ENCODE peak calls at places on chromosome 7, in eight cellular contexts. F is colonic mucosa, E is sigmoid colon, U is BJ, B is tibial nerve, D is IMR-90, T is epithelial cell of proximal tubule, H is cardiac fibroblast. C is an unnamed sample.

GRCh38 chr7:77684030-77684429 is 12.2 kb upstream of the RSBN1L start:
- DNase-seq in F (peak; percentile 16), E (no peak), U (no peak), B (peak; percentile 78), D (peak; percentile 70), T (no peak), H (peak; percentile 91), C (no peak)

GRCh38 chr7:92765725-92766124 is 70.6 kb downstream of the CDK6 start:
- DNase-seq in F (no peak), E (no peak), U (peak; percentile 53), B (no peak), D (peak; percentile 88), T (no peak), H (peak; percentile 77), C (no peak)

GRCh38 chr7:7516662-7517061 is 19.0 kb downstream of the COL28A1 start:
- DNase-seq in F (peak; percentile 44), E (no peak), U (no peak), B (no peak), D (no peak), T (no peak), H (no peak), C (no peak)

GRCh38 chr7:104328308-104328969 is at the start of gene LHFPL3:
- DNase-seq in F (peak; percentile 16), E (no peak), U (no peak), B (no peak), D (no peak), T (no peak), H (no peak), C (no peak)

GRCh38 chr7:28107960-28108359 is 72.6 kb downstream of the JAZF1 start:
- DNase-seq in F (no peak), E (no peak), U (no peak), B (no peak), D (no peak), T (no peak), H (peak; percentile 44), C (no peak)

GRCh38 chr7:47688311-47689100 is 106.6 kb upstream of the TNS3 start:
- DNase-seq in F (no peak), E (peak; percentile 69), U (no peak), B (no peak), D (no peak), T (no peak), H (no peak), C (no peak)

GRCh38 chr7:151736403-151736909 is 140.5 kb downstream of the PRKAG2 start:
- DNase-seq in F (peak; percentile 34), E (peak; percentile 90), U (peak; percentile 85), B (peak; percentile 52), D (peak; percentile 96), T (peak; percentile 91), H (peak; percentile 96), C (peak; percentile 54)

GRCh38 chr7:142188159-142188558 is 69.7 kb downstream of the PRSS58 start:
- DNase-seq in F (no peak), E (no peak), U (no peak), B (no peak), D (no peak), T (no peak), H (no peak), C (no peak)

GRCh38 chr7:108142675-108143259 is 12.6 kb upstream of the LAMB4 start:
- DNase-seq in F (no peak), E (no peak), U (no peak), B (no peak), D (no peak), T (no peak), H (no peak), C (no peak)

GRCh38 chr7:22662031-22662430 is 65.0 kb upstream of the IL6 start:
- DNase-seq in F (no peak), E (no peak), U (no peak), B (no peak), D (peak; percentile 43), T (peak; percentile 49), H (no peak), C (no peak)

GRCh38 chr7:158126661-158127060 is 461.0 kb downstream of the PTPRN2 start:
- DNase-seq in F (no peak), E (peak; percentile 40), U (no peak), B (no peak), D (no peak), T (no peak), H (no peak), C (no peak)

GRCh38 chr7:159023746-159024145 is 120.9 kb downstream of the VIPR2 start:
- DNase-seq in F (no peak), E (peak; percentile 50), U (no peak), B (no peak), D (no peak), T (no peak), H (no peak), C (peak; percentile 1)

GRCh38 chr7:36961097-36961496 is 236.8 kb upstream of the AOAH start:
- DNase-seq in F (no peak), E (no peak), U (no peak), B (no peak), D (no peak), T (no peak), H (no peak), C (no peak)

GRCh38 chr7:43586251-43586900 is 3.5 kb downstream of the STK17A start:
- DNase-seq in F (no peak), E (no peak), U (peak; percentile 32), B (no peak), D (peak; percentile 49), T (no peak), H (peak; percentile 32), C (no peak)

GRCh38 chr7:148697256-148697841 is 1.4 kb upstream of the CUL1 start:
- DNase-seq in F (peak; percentile 25), E (peak; percentile 74), U (no peak), B (peak; percentile 54), D (peak; percentile 63), T (no peak), H (peak; percentile 75), C (peak; percentile 15)

GRCh38 chr7:42932861-42933591 is 850 bp downstream of the MRPL32 start:
- DNase-seq in F (peak; percentile 34), E (no peak), U (no peak), B (no peak), D (peak; percentile 26), T (no peak), H (peak; percentile 77), C (no peak)

GRCh38 chr7:2072042-2072441 is 160.7 kb downstream of the MAD1L1 start:
- DNase-seq in F (no peak), E (no peak), U (no peak), B (no peak), D (no peak), T (no peak), H (no peak), C (no peak)
- H3K4me3 ChIP-seq in F (no peak overlapping the region), E (no peak overlapping the region), U (no peak overlapping the region), B (no peak overlapping the region), D (no peak overlapping the region), T (no peak overlapping the region), H (no peak overlapping the region), C (no peak overlapping the region)

DNA sequence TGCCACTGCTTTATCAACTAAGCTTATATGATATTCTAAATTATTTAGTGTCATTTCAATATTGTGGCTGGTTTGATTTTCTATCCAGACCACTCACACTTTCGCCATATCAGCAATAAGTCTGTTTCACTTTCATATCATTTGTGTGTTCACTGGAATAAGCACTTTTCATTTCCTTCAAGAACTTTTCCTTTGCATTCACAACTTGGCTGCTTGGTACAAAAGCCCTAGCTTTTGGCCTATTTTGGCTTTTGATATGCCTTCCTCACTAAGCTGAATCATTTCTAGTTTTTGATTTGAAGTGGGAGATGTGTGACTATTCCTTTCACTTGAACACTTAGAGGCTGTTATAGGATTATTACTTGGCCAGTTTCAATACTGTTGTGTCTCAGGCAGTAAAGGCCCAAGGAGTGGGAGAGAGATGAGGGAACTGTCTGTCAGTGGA is 120.9 kb upstream of the NAMPT start:
- DNase-seq in F (no peak), E (no peak), U (no peak), B (no peak), D (no peak), T (no peak), H (no peak), C (no peak)
- H3K4me3 ChIP-seq in F (no peak overlapping the region), E (no peak overlapping the region), U (no peak overlapping the region), B (no peak overlapping the region), D (no peak overlapping the region), T (no peak overlapping the region), H (no peak overlapping the region), C (no peak overlapping the region)

GRCh38 chr7:50314778-50315177 is 10.3 kb downstream of the IKZF1 start:
- DNase-seq in F (no peak), E (no peak), U (no peak), B (no peak), D (no peak), T (no peak), H (no peak), C (no peak)
- H3K4me3 ChIP-seq in F (no peak overlapping the region), E (no peak overlapping the region), U (no peak overlapping the region), B (no peak overlapping the region), D (no peak overlapping the region), T (no peak overlapping the region), H (no peak overlapping the region), C (no peak overlapping the region)

DNA sequence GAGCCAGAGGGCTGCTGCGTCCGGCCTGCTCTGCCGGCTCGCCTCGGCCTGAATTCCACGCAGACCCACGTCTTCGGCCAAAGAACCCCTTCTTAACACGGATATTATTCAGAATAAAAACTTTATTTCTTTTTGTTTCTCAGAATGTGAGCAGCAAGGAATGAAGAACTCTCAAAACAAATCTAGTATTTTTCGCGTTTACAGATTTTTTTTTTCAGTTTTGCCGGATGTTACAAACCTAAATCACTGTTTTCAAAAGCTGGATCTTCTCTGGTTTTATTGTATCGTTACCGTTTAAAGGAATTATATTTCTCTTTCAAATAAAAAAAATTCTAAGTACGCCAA is 4.4 kb upstream of the HOXA2 start:
- DNase-seq in F (no peak), E (no peak), U (no peak), B (no peak), D (no peak), T (no peak), H (no peak), C (no peak)
- H3K4me3 ChIP-seq in F (peak overlapping the region; percentile 26), E (peak overlapping the region; percentile 28), U (no peak overlapping the region), B (peak overlapping the region; percentile 12), D (peak overlapping the region; percentile 22), T (peak overlapping the region; percentile 35), H (no peak overlapping the region), C (peak overlapping the region; percentile 25)

DNA sequence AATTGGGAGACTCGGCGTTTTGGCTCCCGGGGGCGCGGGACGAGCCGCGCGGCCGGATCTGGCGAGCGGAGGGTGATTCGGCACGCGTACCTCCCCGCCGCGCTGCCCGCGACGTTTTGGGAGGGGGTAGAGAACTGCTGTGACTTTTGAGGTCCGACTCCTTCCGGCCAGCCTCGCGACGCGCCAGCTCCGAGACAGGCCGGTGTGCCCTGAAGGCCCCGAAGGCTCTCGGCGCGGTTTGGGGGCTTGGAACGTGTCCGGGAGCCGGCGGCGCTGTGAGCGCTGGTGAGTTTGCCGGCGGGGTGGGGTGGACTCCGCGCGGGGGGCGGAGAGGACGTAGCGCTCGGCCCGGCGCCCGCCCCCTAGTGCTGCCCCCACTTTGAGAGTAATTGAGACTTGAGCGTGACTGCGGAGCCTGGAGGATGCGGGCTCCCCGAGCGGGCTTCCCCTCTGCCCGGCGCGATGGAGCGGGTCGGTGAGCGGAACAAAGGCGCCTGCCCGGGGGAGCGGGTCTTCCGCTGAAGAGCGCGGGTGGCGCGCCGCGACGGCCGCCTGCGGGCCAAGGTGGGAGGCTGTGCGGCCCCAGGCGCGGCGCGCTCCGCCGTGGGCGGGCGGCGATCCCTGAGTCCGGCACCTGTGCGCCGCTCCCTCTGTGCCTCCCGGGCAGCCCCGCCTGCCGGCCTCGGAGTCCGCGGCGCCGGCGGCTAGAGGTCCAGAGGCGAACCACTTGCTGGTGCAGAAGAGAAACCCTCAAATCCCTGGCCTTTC is at the start of gene GALNT17:
- DNase-seq in F (no peak), E (no peak), U (no peak), B (no peak), D (no peak), T (no peak), H (no peak), C (no peak)
- H3K4me3 ChIP-seq in F (peak within 1 kb of the TSS; percentile 24), E (peak within 1 kb of the TSS; percentile 52), U (no peak within 1 kb of the TSS), B (peak within 1 kb of the TSS; percentile 52), D (no peak within 1 kb of the TSS), T (peak within 1 kb of the TSS; percentile 16), H (no peak within 1 kb of the TSS), C (peak within 1 kb of the TSS; percentile 51)

GRCh38 chr7:70764004-70764691 is 367.8 kb upstream of the GALNT17 start:
- DNase-seq in F (no peak), E (no peak), U (no peak), B (no peak), D (no peak), T (no peak), H (no peak), C (no peak)
- H3K4me3 ChIP-seq in F (no peak overlapping the region), E (no peak overlapping the region), U (no peak overlapping the region), B (no peak overlapping the region), D (no peak overlapping the region), T (no peak overlapping the region), H (no peak overlapping the region), C (no peak overlapping the region)

C was measured in transverse colon.